ENCODE peak calls at places on chromosomes 4 and X, in seven cellular contexts. One of them, this sample, is unnamed. For H3K9me3, H3K27me3 and H3K4me1, the result is how much of the 10 kb centered on the place peaks cover.

GRCh38 chr4:113186960-113187757 is 137.7 kb downstream of the ANK2 start:
- DNase-seq in heart right ventricle: no peak
- DNase-seq in tibial artery: no peak
- DNase-seq in effector memory CD4-positive, alpha-beta T cell: no peak
- DNase-seq in H9: no peak
- DNase-seq in lower lobe of right lung: no peak
- DNase-seq in ovary: no peak
- DNase-seq in this sample: no peak

GRCh38 chr4:158930573-158930972 is 161.7 kb downstream of the FNIP2 start:
- DNase-seq in heart right ventricle: no peak
- DNase-seq in tibial artery: no peak
- DNase-seq in effector memory CD4-positive, alpha-beta T cell: no peak
- DNase-seq in H9: no peak
- DNase-seq in lower lobe of right lung: no peak
- DNase-seq in ovary: no peak
- DNase-seq in this sample: no peak

GRCh38 chr4:186887211-186887785 is 163.6 kb upstream of the FAT1 start:
- DNase-seq in heart right ventricle: no peak
- DNase-seq in tibial artery: no peak
- DNase-seq in effector memory CD4-positive, alpha-beta T cell: no peak
- DNase-seq in H9: no peak
- DNase-seq in lower lobe of right lung: no peak
- DNase-seq in ovary: no peak
- DNase-seq in this sample: no peak

GRCh38 chrX:13898084-13898483 is 81.2 kb upstream of the GPM6B start:
- DNase-seq in heart right ventricle: no peak
- DNase-seq in tibial artery: peak
- DNase-seq in effector memory CD4-positive, alpha-beta T cell: no peak
- DNase-seq in H9: no peak
- DNase-seq in lower lobe of right lung: no peak
- DNase-seq in ovary: no peak
- DNase-seq in this sample: no peak

GRCh38 chrX:121642415-121642814 is 595.0 kb downstream of the GLUD2 start:
- DNase-seq in heart right ventricle: no peak
- DNase-seq in tibial artery: no peak
- DNase-seq in effector memory CD4-positive, alpha-beta T cell: no peak
- DNase-seq in H9: no peak
- DNase-seq in lower lobe of right lung: no peak
- DNase-seq in ovary: no peak
- DNase-seq in this sample: peak

GRCh38 chr4:188262464-188262863 is 123.2 kb downstream of the TRIML1 start:
- DNase-seq in heart right ventricle: no peak
- DNase-seq in tibial artery: no peak
- DNase-seq in effector memory CD4-positive, alpha-beta T cell: no peak
- DNase-seq in H9: no peak
- DNase-seq in lower lobe of right lung: no peak
- DNase-seq in ovary: no peak
- DNase-seq in this sample: no peak

GRCh38 chr4:40303751-40304150 is 31.4 kb upstream of the CHRNA9 start:
- DNase-seq in heart right ventricle: no peak
- DNase-seq in tibial artery: no peak
- DNase-seq in effector memory CD4-positive, alpha-beta T cell: no peak
- DNase-seq in H9: no peak
- DNase-seq in lower lobe of right lung: no peak
- DNase-seq in ovary: no peak
- DNase-seq in this sample: no peak

GRCh38 chrX:115689931-115690330 is 129.0 kb downstream of the PLS3 start:
- DNase-seq in heart right ventricle: no peak
- DNase-seq in tibial artery: no peak
- DNase-seq in effector memory CD4-positive, alpha-beta T cell: no peak
- DNase-seq in H9: no peak
- DNase-seq in lower lobe of right lung: no peak
- DNase-seq in ovary: no peak
- DNase-seq in this sample: no peak

GRCh38 chr4:24862073-24862751 is 50.6 kb downstream of the CCDC149 start:
- DNase-seq in heart right ventricle: no peak
- DNase-seq in tibial artery: no peak
- DNase-seq in effector memory CD4-positive, alpha-beta T cell: no peak
- DNase-seq in H9: no peak
- DNase-seq in lower lobe of right lung: no peak
- DNase-seq in ovary: no peak
- DNase-seq in this sample: no peak

GRCh38 chr4:186144180-186144579 is 39.7 kb downstream of the FAM149A start:
- DNase-seq in heart right ventricle: no peak
- DNase-seq in tibial artery: no peak
- DNase-seq in effector memory CD4-positive, alpha-beta T cell: no peak
- DNase-seq in H9: peak
- DNase-seq in lower lobe of right lung: no peak
- DNase-seq in ovary: peak
- DNase-seq in this sample: no peak

GRCh38 chr4:87977521-87978278 is 2.2 kb downstream of the SPP1 start:
- DNase-seq in heart right ventricle: no peak
- DNase-seq in tibial artery: no peak
- DNase-seq in effector memory CD4-positive, alpha-beta T cell: no peak
- DNase-seq in H9: no peak
- DNase-seq in lower lobe of right lung: no peak
- DNase-seq in ovary: no peak
- DNase-seq in this sample: no peak

GRCh38 chr4:373062-373839 is 35.6 kb downstream of the ZNF141 start:
- DNase-seq in heart right ventricle: no peak
- DNase-seq in tibial artery: no peak
- DNase-seq in effector memory CD4-positive, alpha-beta T cell: no peak
- DNase-seq in H9: no peak
- DNase-seq in lower lobe of right lung: no peak
- DNase-seq in ovary: no peak
- DNase-seq in this sample: no peak

DNA sequence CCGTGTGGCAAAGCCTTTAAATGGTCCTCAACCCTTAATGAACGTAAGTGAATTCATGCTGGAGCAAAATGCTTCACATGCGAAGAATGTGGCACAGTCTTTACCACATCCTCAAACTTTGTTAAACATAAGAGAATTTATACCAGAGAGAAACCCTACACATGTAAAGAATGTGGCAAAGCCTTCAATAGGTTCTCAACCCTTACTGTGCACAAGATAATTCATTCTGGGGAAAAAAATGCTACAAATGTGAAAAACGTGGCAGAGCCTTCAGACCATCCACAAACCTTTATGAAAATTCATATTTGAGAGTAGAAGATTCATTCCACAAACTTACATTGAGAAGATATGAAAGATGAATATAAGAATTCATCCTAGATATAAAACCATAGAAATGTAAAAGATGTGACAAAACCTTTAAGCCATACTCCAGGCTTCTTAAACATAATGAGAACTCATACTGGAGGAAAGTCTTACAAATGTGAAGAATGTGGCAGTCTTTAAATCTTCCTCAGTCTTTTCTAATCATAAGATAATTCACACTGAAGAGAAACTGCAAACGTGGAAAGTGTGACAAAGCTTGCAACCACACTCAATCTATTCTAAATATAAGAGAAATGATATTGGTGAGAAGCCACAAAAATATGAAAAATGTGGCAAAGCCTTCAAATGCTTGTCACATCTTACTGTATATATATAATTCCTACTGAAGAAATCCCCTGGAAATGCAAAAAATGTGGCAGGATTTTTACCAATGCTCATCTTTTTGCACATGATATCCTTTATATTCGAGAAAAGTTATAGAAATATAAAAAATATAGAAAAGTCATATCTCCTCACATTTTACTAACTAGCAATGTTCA is 36.9 kb downstream of the ZNF141 start:
- DNase-seq in heart right ventricle: no peak
- DNase-seq in tibial artery: no peak
- DNase-seq in effector memory CD4-positive, alpha-beta T cell: no peak
- DNase-seq in H9: no peak
- DNase-seq in lower lobe of right lung: no peak
- DNase-seq in ovary: no peak
- DNase-seq in this sample: no peak
- H3K9me3 ChIP-seq in heart right ventricle: under half
- H3K9me3 ChIP-seq in tibial artery: under half
- H3K9me3 ChIP-seq in effector memory CD4-positive, alpha-beta T cell: half or more
- H3K9me3 ChIP-seq in H9: half or more
- H3K9me3 ChIP-seq in lower lobe of right lung: half or more
- H3K9me3 ChIP-seq in ovary: under half
- H3K9me3 ChIP-seq in this sample: under half

GRCh38 chr4:54090804-54091623 is 8.9 kb upstream of the GSX2 start:
- DNase-seq in heart right ventricle: peak
- DNase-seq in tibial artery: peak
- DNase-seq in effector memory CD4-positive, alpha-beta T cell: no peak
- DNase-seq in H9: peak
- DNase-seq in lower lobe of right lung: peak
- DNase-seq in ovary: peak
- DNase-seq in this sample: no peak

GRCh38 chr4:54090404-54090803 is 9.6 kb upstream of the GSX2 start:
- DNase-seq in heart right ventricle: no peak
- DNase-seq in tibial artery: no peak
- DNase-seq in effector memory CD4-positive, alpha-beta T cell: no peak
- DNase-seq in H9: no peak
- DNase-seq in lower lobe of right lung: no peak
- DNase-seq in ovary: no peak
- DNase-seq in this sample: no peak

GRCh38 chr4:54091637-54092404 is 8.1 kb upstream of the GSX2 start:
- DNase-seq in heart right ventricle: peak
- DNase-seq in tibial artery: peak
- DNase-seq in effector memory CD4-positive, alpha-beta T cell: peak
- DNase-seq in H9: peak
- DNase-seq in lower lobe of right lung: peak
- DNase-seq in ovary: peak
- DNase-seq in this sample: peak

GRCh38 chr4:54092405-54092759 is 7.6 kb upstream of the GSX2 start:
- DNase-seq in heart right ventricle: no peak
- DNase-seq in tibial artery: no peak
- DNase-seq in effector memory CD4-positive, alpha-beta T cell: no peak
- DNase-seq in H9: no peak
- DNase-seq in lower lobe of right lung: no peak
- DNase-seq in ovary: no peak
- DNase-seq in this sample: no peak

GRCh38 chr4:54089875-54090274 is 10.1 kb upstream of the GSX2 start:
- DNase-seq in heart right ventricle: no peak
- DNase-seq in tibial artery: no peak
- DNase-seq in effector memory CD4-positive, alpha-beta T cell: no peak
- DNase-seq in H9: no peak
- DNase-seq in lower lobe of right lung: no peak
- DNase-seq in ovary: no peak
- DNase-seq in this sample: no peak
- H3K27me3 ChIP-seq in heart right ventricle: under half
- H3K27me3 ChIP-seq in tibial artery: under half
- H3K27me3 ChIP-seq in effector memory CD4-positive, alpha-beta T cell: under half
- H3K27me3 ChIP-seq in H9: under half
- H3K27me3 ChIP-seq in lower lobe of right lung: under half
- H3K27me3 ChIP-seq in ovary: under half
- H3K27me3 ChIP-seq in this sample: under half

GRCh38 chr4:108146346-108146745 is 22.4 kb downstream of the LEF1 start:
- DNase-seq in heart right ventricle: no peak
- DNase-seq in tibial artery: no peak
- DNase-seq in effector memory CD4-positive, alpha-beta T cell: no peak
- DNase-seq in H9: no peak
- DNase-seq in lower lobe of right lung: no peak
- DNase-seq in ovary: no peak
- DNase-seq in this sample: no peak
- H3K4me1 ChIP-seq in heart right ventricle: under half
- H3K4me1 ChIP-seq in tibial artery: under half
- H3K4me1 ChIP-seq in effector memory CD4-positive, alpha-beta T cell: under half
- H3K4me1 ChIP-seq in H9: under half
- H3K4me1 ChIP-seq in lower lobe of right lung: under half
- H3K4me1 ChIP-seq in ovary: under half
- H3K4me1 ChIP-seq in this sample: under half

GRCh38 chr4:102472441-102473013 is 28.6 kb upstream of the NFKB1 start:
- DNase-seq in heart right ventricle: no peak
- DNase-seq in tibial artery: no peak
- DNase-seq in effector memory CD4-positive, alpha-beta T cell: no peak
- DNase-seq in H9: no peak
- DNase-seq in lower lobe of right lung: no peak
- DNase-seq in ovary: no peak
- DNase-seq in this sample: no peak

GRCh38 chr4:102474736-102475504 is 26.2 kb upstream of the NFKB1 start:
- DNase-seq in heart right ventricle: no peak
- DNase-seq in tibial artery: no peak
- DNase-seq in effector memory CD4-positive, alpha-beta T cell: no peak
- DNase-seq in H9: no peak
- DNase-seq in lower lobe of right lung: no peak
- DNase-seq in ovary: no peak
- DNase-seq in this sample: no peak

GRCh38 chr4:102477657-102478056 is 23.5 kb upstream of the NFKB1 start:
- DNase-seq in heart right ventricle: no peak
- DNase-seq in tibial artery: no peak
- DNase-seq in effector memory CD4-positive, alpha-beta T cell: no peak
- DNase-seq in H9: no peak
- DNase-seq in lower lobe of right lung: no peak
- DNase-seq in ovary: no peak
- DNase-seq in this sample: no peak

GRCh38 chr4:102469806-102470205 is 31.4 kb upstream of the NFKB1 start:
- DNase-seq in heart right ventricle: no peak
- DNase-seq in tibial artery: no peak
- DNase-seq in effector memory CD4-positive, alpha-beta T cell: no peak
- DNase-seq in H9: no peak
- DNase-seq in lower lobe of right lung: no peak
- DNase-seq in ovary: no peak
- DNase-seq in this sample: no peak

DNA sequence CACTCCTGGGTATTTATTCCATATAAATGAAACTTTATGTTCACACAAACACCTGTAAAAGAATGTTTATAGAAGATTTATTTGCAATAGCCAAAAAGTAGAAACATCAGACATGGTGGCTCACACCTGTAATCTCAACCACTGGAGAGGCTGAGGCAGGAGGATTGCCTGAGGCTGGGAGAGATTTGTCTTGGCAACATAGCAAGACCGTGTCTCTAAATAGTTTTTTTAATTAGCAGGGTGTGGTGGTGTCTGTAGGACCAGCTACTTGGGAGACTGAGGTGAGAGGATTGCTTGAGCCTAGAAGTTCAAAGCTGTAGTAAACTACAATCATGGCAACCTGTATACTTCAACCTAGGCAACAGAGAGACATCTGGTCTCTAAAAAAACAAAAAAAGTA is 27.7 kb upstream of the NFKB1 start:
- DNase-seq in heart right ventricle: no peak
- DNase-seq in tibial artery: no peak
- DNase-seq in effector memory CD4-positive, alpha-beta T cell: no peak
- DNase-seq in H9: no peak
- DNase-seq in lower lobe of right lung: no peak
- DNase-seq in ovary: no peak
- DNase-seq in this sample: no peak
- H3K9me3 ChIP-seq in heart right ventricle: under half
- H3K9me3 ChIP-seq in tibial artery: under half
- H3K9me3 ChIP-seq in effector memory CD4-positive, alpha-beta T cell: under half
- H3K9me3 ChIP-seq in H9: under half
- H3K9me3 ChIP-seq in lower lobe of right lung: under half
- H3K9me3 ChIP-seq in ovary: under half
- H3K9me3 ChIP-seq in this sample: under half

GRCh38 chr4:56823933-56824600 is 2.6 kb upstream of the SPINK2 start:
- DNase-seq in heart right ventricle: no peak
- DNase-seq in tibial artery: no peak
- DNase-seq in effector memory CD4-positive, alpha-beta T cell: no peak
- DNase-seq in H9: no peak
- DNase-seq in lower lobe of right lung: no peak
- DNase-seq in ovary: no peak
- DNase-seq in this sample: no peak
- H3K27me3 ChIP-seq in heart right ventricle: under half
- H3K27me3 ChIP-seq in tibial artery: under half
- H3K27me3 ChIP-seq in effector memory CD4-positive, alpha-beta T cell: under half
- H3K27me3 ChIP-seq in H9: under half
- H3K27me3 ChIP-seq in lower lobe of right lung: under half
- H3K27me3 ChIP-seq in ovary: under half
- H3K27me3 ChIP-seq in this sample: under half

GRCh38 chr4:7879127-7879526 is 60.5 kb downstream of the AFAP1 start:
- DNase-seq in heart right ventricle: no peak
- DNase-seq in tibial artery: no peak
- DNase-seq in effector memory CD4-positive, alpha-beta T cell: no peak
- DNase-seq in H9: no peak
- DNase-seq in lower lobe of right lung: no peak
- DNase-seq in ovary: no peak
- DNase-seq in this sample: no peak
- H3K4me1 ChIP-seq in heart right ventricle: under half
- H3K4me1 ChIP-seq in tibial artery: under half
- H3K4me1 ChIP-seq in effector memory CD4-positive, alpha-beta T cell: under half
- H3K4me1 ChIP-seq in H9: under half
- H3K4me1 ChIP-seq in lower lobe of right lung: under half
- H3K4me1 ChIP-seq in ovary: under half
- H3K4me1 ChIP-seq in this sample: under half